ENCODE peak calls at places on chromosome 3, in seven cellular contexts. N, Z, R, F, B, G and P are unnamed samples.

GRCh38 chr3:4799266-4800256 is 179.7 kb upstream of the BHLHE40 start:
- DNase-seq in N (no peak), Z (no peak), R (no peak), F (no peak), B (no peak), G (no peak), P (no peak)

GRCh38 chr3:52788890-52789745 is 5.5 kb upstream of the ITIH3 start:
- DNase-seq in N (no peak), Z (no peak), R (no peak), F (no peak), B (no peak), G (no peak), P (no peak)

GRCh38 chr3:120773932-120774331 is 31.4 kb downstream of the GTF2E1 start:
- DNase-seq in N (no peak), Z (no peak), R (no peak), F (no peak), B (no peak), G (no peak), P (no peak)

GRCh38 chr3:197878427-197878826 is 71.6 kb upstream of the RPL35A start:
- DNase-seq in N (no peak), Z (no peak), R (no peak), F (no peak), B (no peak), G (no peak), P (no peak)

GRCh38 chr3:43247556-43248186 is 38.7 kb upstream of the SNRK start:
- DNase-seq in N (no peak), Z (no peak), R (no peak), F (no peak), B (no peak), G (no peak), P (no peak)

GRCh38 chr3:82133070-82133606 is 371.7 kb upstream of the GBE1 start:
- DNase-seq in N (peak), Z (no peak), R (peak), F (no peak), B (no peak), G (no peak), P (peak)

GRCh38 chr3:193975072-193975535 is 160.8 kb upstream of the HES1 start:
- DNase-seq in N (no peak), Z (no peak), R (no peak), F (no peak), B (no peak), G (no peak), P (no peak)

GRCh38 chr3:108589081-108589997 is at the start of the genes CIP2A and DZIP3:
- DNase-seq in N (peak), Z (peak), R (peak), F (peak), B (peak), G (peak), P (peak)